ENCODE peak calls at places on chromosomes 13 and 19, in six cellular contexts. O, X, Y, P, V and E are unnamed samples.

GRCh38 chr13:85373322-85373721 is 425.9 kb downstream of the SLITRK6 start:
- DNase-seq in P (no peak), Y (no peak), X (no peak), V (no peak), O (no peak), E (no peak)

GRCh38 chr13:102678339-102679122 is 16.3 kb downstream of the METTL21C start:
- DNase-seq in P (no peak), V (no peak), X (no peak), Y (no peak), O (no peak), E (no peak)

GRCh38 chr19:4635763-4636135 is 3.6 kb upstream of the TNFAIP8L1 start:
- DNase-seq in Y (no peak), P (no peak), O (no peak), V (no peak), X (no peak), E (no peak)

GRCh38 chr19:28294395-28294794 is 918.6 kb downstream of the UQCRFS1 start:
- DNase-seq in X (no peak), P (no peak), O (peak), Y (no peak), V (no peak), E (no peak)

GRCh38 chr13:93522486-93522885 is 295.9 kb downstream of the GPC6 start:
- DNase-seq in Y (no peak), X (no peak), V (no peak), P (no peak), O (no peak), E (peak)

GRCh38 chr13:112756967-112757758 is 67.3 kb downstream of the ATP11A start:
- DNase-seq in Y (no peak), O (no peak), V (no peak), X (no peak), P (no peak), E (no peak)

GRCh38 chr13:59494560-59494970 is 669.2 kb downstream of the DIAPH3 start:
- DNase-seq in O (peak), X (no peak), V (no peak), Y (no peak), P (no peak), E (peak)

GRCh38 chr19:55270172-55270942 is 9.6 kb downstream of the HSPBP1 start:
- DNase-seq in Y (no peak), V (no peak), O (peak), P (no peak), X (no peak), E (no peak)

GRCh38 chr13:26658972-26659371 is 101.5 kb downstream of the WASF3 start:
- DNase-seq in Y (no peak), P (no peak), V (no peak), O (no peak), X (no peak), E (no peak)

GRCh38 chr13:112658807-112659206 is 31.0 kb upstream of the ATP11A start:
- DNase-seq in Y (no peak), X (no peak), V (no peak), P (no peak), O (no peak), E (peak)

GRCh38 chr19:39038098-39038497 is 5.7 kb upstream of the FBXO27 start:
- DNase-seq in Y (peak), V (no peak), O (peak), X (no peak), P (peak), E (peak)

GRCh38 chr19:35120898-35121297 is 5.3 kb downstream of the FXYD3 start:
- DNase-seq in P (no peak), Y (no peak), V (no peak), X (no peak), O (no peak), E (no peak)

GRCh38 chr13:73513751-73514150 is 454.9 kb downstream of the KLF5 start:
- DNase-seq in P (no peak), X (no peak), V (no peak), O (no peak), Y (no peak), E (no peak)

GRCh38 chr13:85798999-85799646 is at the start of gene SLITRK6:
- DNase-seq in Y (peak), V (peak), X (no peak), O (no peak), P (peak), E (peak)

GRCh38 chr19:1860133-1860775 is 3.1 kb downstream of the KLF16 start:
- DNase-seq in X (no peak), O (peak), V (no peak), P (peak), Y (no peak), E (peak)

GRCh38 chr13:60384911-60385310 is 12.1 kb upstream of the TDRD3 start:
- DNase-seq in V (no peak), O (no peak), P (no peak), X (no peak), Y (no peak), E (no peak)

GRCh38 chr13:66519259-66519658 is 710.9 kb downstream of the PCDH9 start:
- DNase-seq in V (no peak), P (peak), O (no peak), Y (no peak), X (no peak), E (no peak)

GRCh38 chr19:32646556-32646955 is 28.4 kb downstream of the ANKRD27 start:
- DNase-seq in O (no peak), X (no peak), V (no peak), P (no peak), Y (no peak), E (no peak)

GRCh38 chr19:15274477-15274876 is 42.2 kb upstream of the EPHX3 start:
- DNase-seq in P (no peak), X (no peak), V (no peak), Y (no peak), O (no peak), E (no peak)

GRCh38 chr13:45825124-45825650 is 26.4 kb downstream of the SIAH3 start:
- DNase-seq in O (no peak), Y (no peak), P (peak), X (no peak), V (no peak), E (no peak)

GRCh38 chr19:34096020-34096915 is 76.0 kb upstream of the LSM14A start:
- DNase-seq in Y (peak), X (no peak), P (peak), O (peak), V (no peak), E (peak)

GRCh38 chr19:47247308-47247990 is 8.9 kb upstream of the CCDC9 start:
- DNase-seq in P (peak), Y (peak), O (peak), X (no peak), V (no peak), E (peak)

GRCh38 chr19:29576043-29576442 is 30.0 kb upstream of the POP4 start:
- DNase-seq in O (no peak), P (no peak), Y (no peak), V (no peak), X (no peak), E (peak)

GRCh38 chr19:42275517-42275916 is 6.5 kb downstream of the CIC start:
- DNase-seq in O (no peak), P (no peak), V (no peak), X (no peak), Y (no peak), E (no peak)

GRCh38 chr13:73072501-73072900 is 13.7 kb downstream of the KLF5 start:
- DNase-seq in V (no peak), O (no peak), X (no peak), P (no peak), Y (no peak), E (no peak)

GRCh38 chr13:46348976-46349375 is 38.1 kb downstream of the RUBCNL start:
- DNase-seq in X (no peak), P (no peak), O (no peak), V (no peak), Y (no peak), E (no peak)

GRCh38 chr19:47430041-47430802 is 10.9 kb upstream of the MEIS3 start:
- DNase-seq in O (no peak), P (no peak), V (no peak), X (no peak), Y (no peak), E (peak)

GRCh38 chr19:55088021-55088451 is 12.4 kb downstream of the EPS8L1 start:
- DNase-seq in V (no peak), X (no peak), O (no peak), P (no peak), Y (no peak), E (no peak)

GRCh38 chr13:52411629-52412028 is 5.7 kb upstream of the THSD1 start:
- DNase-seq in O (no peak), V (no peak), P (no peak), X (peak), Y (peak), E (peak)

GRCh38 chr19:15268192-15268927 is 36.1 kb upstream of the EPHX3 start:
- DNase-seq in O (no peak), P (no peak), X (no peak), V (no peak), Y (no peak), E (no peak)

GRCh38 chr19:51026554-51026831 is at the start of gene KLK11:
- DNase-seq in O (no peak), P (no peak), X (no peak), Y (no peak), V (no peak), E (no peak)

GRCh38 chr13:110836600-110836903 is 78.3 kb downstream of the ANKRD10 start:
- DNase-seq in O (no peak), X (no peak), P (no peak), Y (no peak), V (no peak), E (no peak)

GRCh38 chr13:113669231-113669870 is 2.3 kb downstream of the GRK1 start:
- DNase-seq in O (no peak), X (no peak), Y (no peak), P (no peak), V (no peak), E (no peak)

GRCh38 chr13:35198821-35199220 is 256.8 kb downstream of the NBEA start:
- DNase-seq in Y (no peak), P (no peak), X (no peak), O (no peak), V (no peak), E (no peak)

GRCh38 chr13:79589605-79590511 is 108.9 kb downstream of the NDFIP2 start:
- DNase-seq in P (no peak), O (no peak), X (no peak), V (no peak), Y (no peak), E (no peak)
- H3K4me3 ChIP-seq in P (no peak), O (no peak), X (no peak), V (no peak), Y (no peak), E (no peak)

GRCh38 chr13:33119022-33119735 is 103.0 kb downstream of the KL start:
- DNase-seq in Y (no peak), O (no peak), V (no peak), P (no peak), X (no peak), E (no peak)
- TF ChIP-seq RAD21 in Y (no peak), O (no peak), V (no peak), P (no peak), X (no peak), E (no peak)

DNA sequence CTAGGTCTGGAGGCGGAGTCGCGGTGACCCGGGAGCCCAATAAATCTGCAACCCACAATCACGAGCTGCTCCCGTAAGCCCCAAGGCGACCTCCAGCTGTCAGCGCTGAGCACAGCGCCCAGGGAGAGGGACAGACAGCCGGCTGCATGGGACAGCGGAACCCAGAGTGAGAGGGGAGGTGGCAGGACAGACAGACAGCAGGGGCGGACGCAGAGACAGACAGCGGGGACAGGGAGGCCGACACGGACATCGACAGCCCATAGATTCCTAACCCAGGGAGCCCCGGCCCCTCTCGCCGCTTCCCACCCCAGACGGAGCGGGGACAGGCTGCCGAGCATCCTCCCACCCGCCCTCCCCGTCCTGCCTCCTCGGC is at the start of gene SLC5A5:
- DNase-seq in V (no peak), P (peak), O (no peak), X (no peak), Y (no peak), E (no peak)
- H3K4me3 ChIP-seq in V (no peak), P (no peak), O (no peak), X (no peak), Y (no peak), E (no peak)

GRCh38 chr13:29868581-29868980 is 18.2 kb upstream of the UBL3 start:
- DNase-seq in O (no peak), Y (no peak), V (no peak), X (no peak), P (no peak), E (no peak)
- TF ChIP-seq RAD21 in O (no peak), Y (no peak), V (no peak), X (no peak), P (no peak), E (no peak)

GRCh38 chr19:7916137-7916907 is 1.7 kb downstream of the TGFBR3L start:
- DNase-seq in Y (no peak), V (no peak), O (no peak), X (no peak), P (peak), E (no peak)

GRCh38 chr19:7915250-7916136 is 863 bp downstream of the TGFBR3L start:
- DNase-seq in Y (no peak), O (no peak), X (no peak), V (no peak), P (no peak), E (no peak)

GRCh38 chr19:7918615-7919421 is 1.3 kb upstream of the SNAPC2 start:
- DNase-seq in V (no peak), O (no peak), X (no peak), Y (no peak), P (no peak), E (no peak)

GRCh38 chr19:7916908-7917291 is 2.3 kb downstream of the TGFBR3L start:
- DNase-seq in V (no peak), X (no peak), O (no peak), Y (no peak), P (no peak), E (no peak)

DNA sequence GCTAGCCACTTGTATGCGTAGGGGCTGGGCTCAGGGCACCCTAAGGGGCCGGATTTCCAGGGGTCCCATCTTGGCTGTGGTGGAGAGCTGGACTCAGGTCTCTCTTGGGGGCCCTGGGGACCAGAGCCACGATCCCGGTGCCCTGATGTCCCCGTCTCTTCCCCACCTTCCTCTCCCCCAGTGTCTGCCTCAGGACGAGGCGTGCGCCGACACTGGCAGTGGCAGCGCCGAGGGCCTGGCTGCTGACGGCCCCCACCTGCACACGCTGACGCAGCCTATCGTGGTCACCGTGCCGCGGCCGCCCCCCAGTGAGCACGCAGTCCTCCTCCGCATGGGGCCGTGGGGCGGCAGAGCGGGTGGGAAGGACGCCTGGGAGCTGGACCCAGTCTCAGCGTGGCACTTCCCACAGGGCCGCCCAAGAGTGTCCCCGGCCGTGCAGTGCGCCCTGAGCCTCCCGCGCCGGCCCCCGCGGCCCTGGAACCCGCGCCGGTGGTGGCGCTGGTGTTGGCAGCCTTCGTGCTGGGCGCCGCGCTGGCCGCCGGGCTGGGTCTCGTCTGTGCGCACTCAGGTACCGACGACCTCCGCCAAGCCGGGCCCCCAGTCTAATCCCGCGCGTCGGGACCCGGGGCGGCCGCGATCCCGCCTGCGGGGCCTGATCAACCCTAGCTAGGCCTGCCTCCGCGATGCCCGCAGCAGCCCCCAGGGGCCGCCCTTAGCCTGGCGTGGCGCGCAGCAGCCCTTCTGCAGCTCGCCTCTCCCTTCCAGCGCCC is 2.7 kb upstream of the SNAPC2 start:
- DNase-seq in V (no peak), P (peak), X (no peak), Y (peak), O (no peak), E (peak)
- H3K4me3 ChIP-seq in V (peak), P (no peak), X (no peak), Y (peak), O (no peak), E (no peak)

DNA sequence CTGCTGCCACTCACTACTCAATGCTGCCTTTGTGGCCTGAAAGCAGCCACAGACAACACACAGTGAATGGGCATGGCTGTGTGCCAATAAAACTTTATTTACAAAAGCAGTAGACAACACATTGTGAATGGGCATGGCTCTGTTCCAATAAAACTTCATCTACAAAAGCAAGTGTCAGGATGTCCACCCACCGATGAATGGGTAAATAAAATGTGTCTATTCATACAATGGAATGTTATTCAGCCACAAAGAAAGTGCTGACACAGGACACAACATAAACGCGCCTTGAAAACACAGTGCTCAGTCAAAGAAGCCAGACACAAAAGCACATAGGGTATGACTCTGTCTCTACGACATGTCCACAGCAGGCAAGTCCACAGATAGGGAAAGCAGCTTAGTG is 20.1 kb downstream of the ZSCAN5A start:
- DNase-seq in X (no peak), V (no peak), O (no peak), Y (no peak), P (no peak), E (peak)
- TF ChIP-seq RAD21 in X (no peak), V (no peak), O (no peak), Y (no peak), P (no peak), E (no peak)

GRCh38 chr13:57634829-57635165 is 3.3 kb downstream of the PCDH17 start:
- DNase-seq in X (no peak), Y (no peak), P (peak), O (no peak), V (no peak), E (no peak)

GRCh38 chr13:57633950-57634828 is 2.6 kb downstream of the PCDH17 start:
- DNase-seq in Y (no peak), O (no peak), P (peak), X (no peak), V (no peak), E (no peak)

GRCh38 chr13:57632276-57633140 is 964 bp downstream of the PCDH17 start:
- DNase-seq in O (no peak), V (no peak), Y (no peak), P (peak), X (no peak), E (no peak)

GRCh38 chr13:57631607-57632275 is at the start of gene PCDH17:
- DNase-seq in V (no peak), P (peak), X (no peak), O (no peak), Y (no peak), E (no peak)

DNA sequence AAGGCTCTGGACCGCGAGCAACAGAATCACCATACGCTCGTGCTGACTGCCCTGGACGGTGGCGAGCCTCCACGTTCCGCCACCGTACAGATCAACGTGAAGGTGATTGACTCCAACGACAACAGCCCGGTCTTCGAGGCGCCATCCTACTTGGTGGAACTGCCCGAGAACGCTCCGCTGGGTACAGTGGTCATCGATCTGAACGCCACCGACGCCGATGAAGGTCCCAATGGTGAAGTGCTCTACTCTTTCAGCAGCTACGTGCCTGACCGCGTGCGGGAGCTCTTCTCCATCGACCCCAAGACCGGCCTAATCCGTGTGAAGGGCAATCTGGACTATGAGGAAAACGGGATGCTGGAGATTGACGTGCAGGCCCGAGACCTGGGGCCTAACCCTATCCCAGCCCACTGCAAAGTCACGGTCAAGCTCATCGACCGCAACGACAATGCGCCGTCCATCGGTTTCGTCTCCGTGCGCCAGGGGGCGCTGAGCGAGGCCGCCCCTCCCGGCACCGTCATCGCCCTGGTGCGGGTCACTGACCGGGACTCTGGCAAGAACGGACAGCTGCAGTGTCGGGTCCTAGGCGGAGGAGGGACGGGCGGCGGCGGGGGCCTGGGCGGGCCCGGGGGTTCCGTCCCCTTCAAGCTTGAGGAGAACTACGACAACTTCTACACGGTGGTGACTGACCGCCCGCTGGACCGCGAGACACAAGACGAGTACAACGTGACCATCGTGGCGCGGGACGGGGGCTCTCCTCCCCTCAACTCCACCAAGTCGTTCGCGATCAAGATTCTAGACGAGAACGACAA is 1.8 kb downstream of the PCDH17 start:
- DNase-seq in X (no peak), V (no peak), P (peak), O (no peak), Y (no peak), E (no peak)
- H3K4me3 ChIP-seq in X (no peak), V (peak), P (peak), O (no peak), Y (no peak), E (no peak)

GRCh38 chr19:20325151-20325550 is 158.1 kb downstream of the ZNF486 start:
- DNase-seq in Y (no peak), P (no peak), X (no peak), V (no peak), O (no peak), E (no peak)
- TF ChIP-seq RAD21 in Y (no peak), P (no peak), X (no peak), V (no peak), O (no peak), E (no peak)

GRCh38 chr13:98479496-98480003 is 97.4 kb downstream of the STK24 start:
- DNase-seq in Y (no peak), P (no peak), O (no peak), X (no peak), V (no peak), E (no peak)
- H3K4me3 ChIP-seq in Y (no peak), P (no peak), O (no peak), X (no peak), V (no peak), E (no peak)